ENCODE peak calls at places on chromosomes 2 and 18, in eight cellular contexts. Q is M059J; A is NCI-H748 treated with DMSO at 0.1 percent for 48 hours; X is K562; K is MM.1S; M is mammary epithelial cell; H is activated naive CD8-positive, alpha-beta T cell treated with anti-CD3 and anti-CD28 coated beads, Interleukin-2, amount 50 U/mL, for 16 hours; D is substantia nigra. S is an unnamed sample.

GRCh38 chr18:8747440-8747937 is 42.1 kb downstream of the MTCL1 start:
- DNase-seq in Q (peak; percentile 78), A (no peak), X (no peak), K (no peak), M (no peak), H (no peak), D (no peak), S (no peak)

GRCh38 chr18:23719634-23720201 is 30.5 kb downstream of the LAMA3 start:
- DNase-seq in Q (peak; percentile 99), A (no peak), X (peak; percentile 64), K (no peak), M (peak; percentile 97), H (no peak), D (no peak), S (no peak)

GRCh38 chr2:165470351-165470750 is 853 bp downstream of the CSRNP3 start:
- DNase-seq in Q (no peak), A (no peak), X (no peak), K (no peak), M (no peak), H (no peak), D (no peak), S (no peak)

GRCh38 chr2:23533014-23533730 is 148.2 kb downstream of the KLHL29 start:
- DNase-seq in Q (no peak), A (no peak), X (no peak), K (no peak), M (no peak), H (no peak), D (no peak), S (no peak)

GRCh38 chr2:58146707-58147106 is 94.4 kb downstream of the FANCL start:
- DNase-seq in Q (peak; percentile 69), A (no peak), X (peak; percentile 12), K (no peak), M (peak; percentile 64), H (no peak), D (no peak), S (no peak)

GRCh38 chr2:216635701-216636541 is 2.7 kb downstream of the IGFBP2 start:
- DNase-seq in Q (no peak), A (no peak), X (no peak), K (no peak), M (peak; percentile 24), H (no peak), D (no peak), S (no peak)

GRCh38 chr2:193776988-193777387 is 1582.3 kb upstream of the TMEFF2 start:
- DNase-seq in Q (no peak), A (peak; percentile 53), X (no peak), K (no peak), M (no peak), H (no peak), D (no peak), S (no peak)

GRCh38 chr2:100857915-100858314 is 38.0 kb downstream of the NPAS2 start:
- DNase-seq in Q (peak; percentile 39), A (no peak), X (no peak), K (no peak), M (no peak), H (no peak), D (no peak), S (no peak)

GRCh38 chr2:98664323-98664722 is 55.9 kb downstream of the UNC50 start:
- DNase-seq in Q (peak; percentile 3), A (no peak), X (no peak), K (no peak), M (peak; percentile 88), H (no peak), D (no peak), S (peak; percentile 74)

GRCh38 chr2:79005211-79005610 is 20.3 kb upstream of the REG3G start:
- DNase-seq in Q (no peak), A (no peak), X (no peak), K (no peak), M (no peak), H (no peak), D (no peak), S (no peak)

GRCh38 chr2:41806286-41806685 is 241.5 kb upstream of the PKDCC start:
- DNase-seq in Q (no peak), A (no peak), X (no peak), K (no peak), M (no peak), H (no peak), D (no peak), S (no peak)

GRCh38 chr2:46973687-46974086 is 58.1 kb upstream of the MCFD2 start:
- DNase-seq in Q (no peak), A (no peak), X (no peak), K (no peak), M (no peak), H (no peak), D (no peak), S (no peak)

S was measured in natural killer cell treated with Interleukin-12 subunit alpha and Interleukin-12 subunit beta and Interleukin-15 and Interleukin-18, amount 100 ng/mL, for 72 hours.